ENCODE peak calls at places on chromosome 1, in six cellular contexts. B is nephron progenitor cell, P is A673, E is foreskin keratinocyte, Y is endothelial cell, S is RWPE2. W is an unnamed sample.

GRCh38 chr1:100793661-100794060 is 74.1 kb downstream of the VCAM1 start:
- DNase-seq in B (no peak), P (no peak), E (no peak), Y (no peak), S (no peak), W (no peak)

GRCh38 chr1:94725566-94725965 is 94.6 kb upstream of the SLC44A3 start:
- DNase-seq in B (no peak), P (no peak), E (peak; percentile 80), Y (no peak), S (no peak), W (no peak)

GRCh38 chr1:48735753-48736152 is 40.9 kb downstream of the BEND5 start:
- DNase-seq in B (no peak), P (no peak), E (no peak), Y (no peak), S (no peak), W (no peak)

GRCh38 chr1:193654951-193655705 is 468.7 kb upstream of the B3GALT2 start:
- DNase-seq in B (no peak), P (peak; percentile 2), E (peak; percentile 49), Y (no peak), S (no peak), W (no peak)

GRCh38 chr1:47938556-47938955 is 58.6 kb downstream of the TRABD2B start:
- DNase-seq in B (no peak), P (no peak), E (no peak), Y (no peak), S (no peak), W (no peak)

GRCh38 chr1:45883633-45884032 is 80.2 kb downstream of the MAST2 start:
- DNase-seq in B (no peak), P (no peak), E (peak; percentile 42), Y (no peak), S (no peak), W (no peak)

GRCh38 chr1:51837243-51837642 is 41.3 kb downstream of the NRDC start:
- DNase-seq in B (no peak), P (no peak), E (no peak), Y (no peak), S (no peak), W (no peak)

GRCh38 chr1:240803151-240803550 is 191.2 kb upstream of the GREM2 start:
- DNase-seq in B (no peak), P (no peak), E (peak; percentile 58), Y (no peak), S (no peak), W (no peak)

GRCh38 chr1:67338642-67339041 is 31.0 kb downstream of the IL12RB2 start:
- DNase-seq in B (no peak), P (no peak), E (peak; percentile 25), Y (no peak), S (no peak), W (peak; percentile 41)

GRCh38 chr1:89312572-89312971 is 39.9 kb upstream of the GBP5 start:
- DNase-seq in B (no peak), P (no peak), E (no peak), Y (no peak), S (no peak), W (no peak)

GRCh38 chr1:36339215-36339614 is 15.8 kb upstream of the EVA1B start:
- DNase-seq in B (no peak), P (no peak), E (no peak), Y (no peak), S (no peak), W (no peak)

GRCh38 chr1:51567653-51568052 is 48.6 kb upstream of the EPS15 start:
- DNase-seq in B (no peak), P (no peak), E (peak; percentile 34), Y (no peak), S (no peak), W (no peak)

GRCh38 chr1:16026723-16027484 is 5.1 kb downstream of the CLCNKA start:
- DNase-seq in B (peak; percentile 93), P (peak; percentile 91), E (no peak), Y (peak; percentile 55), S (no peak), W (peak; percentile 48)

GRCh38 chr1:221440658-221441057 is 301.2 kb downstream of the DUSP10 start:
- DNase-seq in B (no peak), P (peak; percentile 22), E (peak; percentile 62), Y (no peak), S (no peak), W (no peak)
- TF ChIP-seq CTCF in B (no peak), P (no peak), E (peak; percentile 33), Y (no peak), S (no peak), W (no peak)

GRCh38 chr1:154466879-154467767 is 34.9 kb upstream of the TDRD10 start:
- DNase-seq in B (no peak), P (peak; percentile 24), E (no peak), Y (no peak), S (no peak), W (no peak)
- TF ChIP-seq CTCF in B (peak; percentile 15), P (peak; percentile 29), E (peak; percentile 30), Y (no peak), S (no peak), W (no peak)

GRCh38 chr1:41811051-41811795 is 107.5 kb downstream of the HIVEP3 start:
- DNase-seq in B (no peak), P (peak; percentile 21), E (no peak), Y (no peak), S (no peak), W (peak; percentile 82)
- TF ChIP-seq CTCF in B (no peak), P (no peak), E (no peak), Y (no peak), S (no peak), W (no peak)

GRCh38 chr1:108692724-108693655 is 880 bp downstream of the PRPF38B start:
- DNase-seq in B (peak; percentile 27), P (peak; percentile 68), E (peak; percentile 59), Y (peak; percentile 24), S (no peak), W (peak; percentile 84)
- TF ChIP-seq CTCF in B (no peak), P (peak; percentile 22), E (peak; percentile 53), Y (no peak), S (peak; percentile 24), W (peak; percentile 17)

GRCh38 chr1:25694591-25695007 is 78.0 kb downstream of the MAN1C1 start:
- DNase-seq in B (no peak), P (peak; percentile 40), E (no peak), Y (no peak), S (no peak), W (no peak)
- TF ChIP-seq CTCF in B (no peak), P (peak; percentile 13), E (no peak), Y (no peak), S (no peak), W (no peak)